ENCODE peak calls at places on chromosomes 13 and 19, in six cellular contexts. One of them, this sample, is unnamed.

GRCh38 chr13:32796754-32797153 is 210.5 kb downstream of the PDS5B start:
- DNase-seq in hepatocyte: no peak
- DNase-seq in PC-9: no peak
- DNase-seq in upper lobe of right lung: no peak
- DNase-seq in psoas muscle: no peak
- DNase-seq in kidney: no peak
- DNase-seq in this sample: no peak

GRCh38 chr13:24747248-24748151 is 16.5 kb upstream of the RNF17 start:
- DNase-seq in upper lobe of right lung: peak; percentile 64
- DNase-seq in psoas muscle: no peak
- DNase-seq in hepatocyte: peak; percentile 40
- DNase-seq in PC-9: no peak
- DNase-seq in kidney: no peak
- DNase-seq in this sample: peak; percentile 35

GRCh38 chr19:53951436-53951835 is 11.3 kb upstream of the CACNG8 start:
- DNase-seq in hepatocyte: no peak
- DNase-seq in upper lobe of right lung: peak; percentile 2
- DNase-seq in psoas muscle: no peak
- DNase-seq in kidney: no peak
- DNase-seq in PC-9: no peak
- DNase-seq in this sample: no peak

GRCh38 chr13:31264146-31264545 is 64.4 kb downstream of the B3GLCT start:
- DNase-seq in hepatocyte: no peak
- DNase-seq in kidney: no peak
- DNase-seq in psoas muscle: no peak
- DNase-seq in PC-9: no peak
- DNase-seq in upper lobe of right lung: no peak
- DNase-seq in this sample: no peak

GRCh38 chr19:50639121-50640112 is at the start of gene SYT3:
- DNase-seq in PC-9: no peak
- DNase-seq in upper lobe of right lung: peak; percentile 79
- DNase-seq in psoas muscle: no peak
- DNase-seq in hepatocyte: peak; percentile 72
- DNase-seq in kidney: peak; percentile 83
- DNase-seq in this sample: no peak

GRCh38 chr19:58474291-58474996 is 1.7 kb upstream of the ZNF446 start:
- DNase-seq in hepatocyte: no peak
- DNase-seq in upper lobe of right lung: no peak
- DNase-seq in PC-9: no peak
- DNase-seq in kidney: no peak
- DNase-seq in psoas muscle: no peak
- DNase-seq in this sample: peak; percentile 91

GRCh38 chr13:66405908-66406802 is 824.0 kb downstream of the PCDH9 start:
- DNase-seq in upper lobe of right lung: no peak
- DNase-seq in hepatocyte: peak; percentile 3
- DNase-seq in psoas muscle: no peak
- DNase-seq in PC-9: peak; percentile 52
- DNase-seq in kidney: no peak
- DNase-seq in this sample: peak; percentile 62

GRCh38 chr13:111394211-111394922 is 73.9 kb downstream of the TEX29 start:
- DNase-seq in upper lobe of right lung: no peak
- DNase-seq in hepatocyte: no peak
- DNase-seq in kidney: no peak
- DNase-seq in PC-9: peak; percentile 25
- DNase-seq in psoas muscle: no peak
- DNase-seq in this sample: no peak

GRCh38 chr13:81987677-81988357 is 1646.9 kb upstream of the SPRY2 start:
- DNase-seq in hepatocyte: no peak
- DNase-seq in psoas muscle: no peak
- DNase-seq in PC-9: no peak
- DNase-seq in kidney: no peak
- DNase-seq in upper lobe of right lung: no peak
- DNase-seq in this sample: no peak

GRCh38 chr13:97257800-97258799 is 36.0 kb downstream of the MBNL2 start:
- DNase-seq in hepatocyte: peak; percentile 72
- DNase-seq in PC-9: peak; percentile 100
- DNase-seq in upper lobe of right lung: no peak
- DNase-seq in kidney: peak; percentile 89
- DNase-seq in psoas muscle: peak; percentile 79
- DNase-seq in this sample: peak; percentile 98

GRCh38 chr19:17136026-17136425 is 60.4 kb downstream of the MYO9B start:
- DNase-seq in kidney: no peak
- DNase-seq in PC-9: no peak
- DNase-seq in upper lobe of right lung: no peak
- DNase-seq in hepatocyte: no peak
- DNase-seq in psoas muscle: no peak
- DNase-seq in this sample: peak; percentile 38

GRCh38 chr13:110230661-110231347 is 76.2 kb downstream of the COL4A1 start:
- DNase-seq in hepatocyte: no peak
- DNase-seq in psoas muscle: no peak
- DNase-seq in kidney: no peak
- DNase-seq in upper lobe of right lung: no peak
- DNase-seq in PC-9: peak; percentile 54
- DNase-seq in this sample: no peak

GRCh38 chr13:110233181-110233641 is 73.7 kb downstream of the COL4A1 start:
- DNase-seq in psoas muscle: peak; percentile 63
- DNase-seq in kidney: no peak
- DNase-seq in hepatocyte: no peak
- DNase-seq in PC-9: no peak
- DNase-seq in upper lobe of right lung: no peak
- DNase-seq in this sample: peak; percentile 86

GRCh38 chr13:110231348-110232047 is 75.5 kb downstream of the COL4A1 start:
- DNase-seq in kidney: no peak
- DNase-seq in upper lobe of right lung: no peak
- DNase-seq in psoas muscle: no peak
- DNase-seq in hepatocyte: no peak
- DNase-seq in PC-9: no peak
- DNase-seq in this sample: no peak

GRCh38 chr13:110232756-110233155 is 74.2 kb downstream of the COL4A1 start:
- DNase-seq in kidney: no peak
- DNase-seq in PC-9: no peak
- DNase-seq in psoas muscle: no peak
- DNase-seq in upper lobe of right lung: no peak
- DNase-seq in hepatocyte: no peak
- DNase-seq in this sample: no peak

GRCh38 chr13:110232146-110232545 is 74.8 kb downstream of the COL4A1 start:
- DNase-seq in upper lobe of right lung: no peak
- DNase-seq in hepatocyte: no peak
- DNase-seq in PC-9: no peak
- DNase-seq in psoas muscle: no peak
- DNase-seq in kidney: no peak
- DNase-seq in this sample: no peak
- H3K4me1 ChIP-seq in upper lobe of right lung: peaks cover 22% of the 10 kb centered on the region
- H3K4me1 ChIP-seq in hepatocyte: peaks cover 5% of the 10 kb centered on the region
- H3K4me1 ChIP-seq in PC-9: peaks cover 10% of the 10 kb centered on the region
- H3K4me1 ChIP-seq in psoas muscle: peaks cover 26% of the 10 kb centered on the region
- H3K4me1 ChIP-seq in kidney: no peaks in the 10 kb centered on the region
- H3K4me1 ChIP-seq in this sample: peaks cover 23% of the 10 kb centered on the region

GRCh38 chr13:110322126-110322827 is 15.2 kb downstream of the COL4A2 start:
- DNase-seq in kidney: peak; percentile 72
- DNase-seq in hepatocyte: no peak
- DNase-seq in PC-9: no peak
- DNase-seq in psoas muscle: no peak
- DNase-seq in upper lobe of right lung: no peak
- DNase-seq in this sample: no peak
- H3K4me1 ChIP-seq in kidney: peaks cover 37% of the 10 kb centered on the region
- H3K4me1 ChIP-seq in hepatocyte: peaks cover 5% of the 10 kb centered on the region
- H3K4me1 ChIP-seq in PC-9: peaks cover 46% of the 10 kb centered on the region
- H3K4me1 ChIP-seq in psoas muscle: peaks cover 4% of the 10 kb centered on the region
- H3K4me1 ChIP-seq in upper lobe of right lung: peaks cover 62% of the 10 kb centered on the region
- H3K4me1 ChIP-seq in this sample: peaks cover 51% of the 10 kb centered on the region

GRCh38 chr19:12052057-12052570 is 647 bp downstream of the ZNF878 start:
- DNase-seq in kidney: no peak
- DNase-seq in upper lobe of right lung: no peak
- DNase-seq in psoas muscle: no peak
- DNase-seq in PC-9: no peak
- DNase-seq in hepatocyte: peak; percentile 26
- DNase-seq in this sample: peak; percentile 34

GRCh38 chr19:12043752-12044422 is 8.4 kb upstream of the ZNF433 start:
- DNase-seq in upper lobe of right lung: no peak
- DNase-seq in psoas muscle: no peak
- DNase-seq in PC-9: no peak
- DNase-seq in hepatocyte: no peak
- DNase-seq in kidney: no peak
- DNase-seq in this sample: no peak

GRCh38 chr19:12052571-12053169 is at the start of gene ZNF878:
- DNase-seq in psoas muscle: peak; percentile 85
- DNase-seq in kidney: peak; percentile 96
- DNase-seq in upper lobe of right lung: peak; percentile 94
- DNase-seq in hepatocyte: peak; percentile 96
- DNase-seq in PC-9: no peak
- DNase-seq in this sample: peak; percentile 91

GRCh38 chr19:12042893-12043292 is 7.4 kb upstream of the ZNF433 start:
- DNase-seq in psoas muscle: no peak
- DNase-seq in hepatocyte: no peak
- DNase-seq in kidney: no peak
- DNase-seq in PC-9: no peak
- DNase-seq in upper lobe of right lung: no peak
- DNase-seq in this sample: no peak

DNA sequence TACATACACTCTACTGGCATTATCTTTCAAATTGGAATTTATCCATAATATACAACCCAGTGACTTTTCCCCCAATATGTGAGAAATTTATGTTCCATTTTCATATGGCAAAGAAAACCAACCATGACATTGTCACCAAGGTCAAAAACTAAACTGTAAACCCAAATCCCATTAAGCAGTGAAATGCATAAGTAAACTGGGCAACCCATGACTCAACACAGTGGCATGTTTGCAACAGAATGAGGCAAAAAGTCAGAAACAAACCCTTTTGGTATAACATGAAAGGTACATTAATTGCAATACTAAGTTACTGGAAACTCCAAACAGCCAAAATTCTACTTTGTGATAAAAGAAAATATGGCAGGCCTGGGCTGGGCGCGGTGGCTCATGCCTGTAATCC is 4.9 kb downstream of the ZNF878 start:
- DNase-seq in hepatocyte: no peak
- DNase-seq in psoas muscle: no peak
- DNase-seq in upper lobe of right lung: no peak
- DNase-seq in PC-9: no peak
- DNase-seq in kidney: no peak
- DNase-seq in this sample: no peak
- H3K4me1 ChIP-seq in hepatocyte: peaks cover 5% of the 10 kb centered on the region
- H3K4me1 ChIP-seq in psoas muscle: peaks cover 3% of the 10 kb centered on the region
- H3K4me1 ChIP-seq in upper lobe of right lung: peaks cover 9% of the 10 kb centered on the region
- H3K4me1 ChIP-seq in PC-9: no peaks in the 10 kb centered on the region
- H3K4me1 ChIP-seq in kidney: no peaks in the 10 kb centered on the region
- H3K4me1 ChIP-seq in this sample: no peaks in the 10 kb centered on the region

GRCh38 chr19:13035820-13036365 is 40.6 kb downstream of the NFIX start:
- DNase-seq in upper lobe of right lung: peak; percentile 62
- DNase-seq in hepatocyte: no peak
- DNase-seq in kidney: no peak
- DNase-seq in psoas muscle: no peak
- DNase-seq in PC-9: no peak
- DNase-seq in this sample: no peak

GRCh38 chr19:13036366-13036976 is 41.2 kb downstream of the NFIX start:
- DNase-seq in PC-9: peak; percentile 84
- DNase-seq in hepatocyte: peak; percentile 68
- DNase-seq in psoas muscle: peak; percentile 69
- DNase-seq in upper lobe of right lung: peak; percentile 79
- DNase-seq in kidney: no peak
- DNase-seq in this sample: no peak

GRCh38 chr19:13038306-13039210 is 43.3 kb downstream of the NFIX start:
- DNase-seq in kidney: no peak
- DNase-seq in hepatocyte: no peak
- DNase-seq in PC-9: no peak
- DNase-seq in psoas muscle: no peak
- DNase-seq in upper lobe of right lung: no peak
- DNase-seq in this sample: no peak

GRCh38 chr19:13037718-13038117 is 42.4 kb downstream of the NFIX start:
- DNase-seq in psoas muscle: no peak
- DNase-seq in hepatocyte: no peak
- DNase-seq in upper lobe of right lung: no peak
- DNase-seq in kidney: no peak
- DNase-seq in PC-9: no peak
- DNase-seq in this sample: no peak

DNA sequence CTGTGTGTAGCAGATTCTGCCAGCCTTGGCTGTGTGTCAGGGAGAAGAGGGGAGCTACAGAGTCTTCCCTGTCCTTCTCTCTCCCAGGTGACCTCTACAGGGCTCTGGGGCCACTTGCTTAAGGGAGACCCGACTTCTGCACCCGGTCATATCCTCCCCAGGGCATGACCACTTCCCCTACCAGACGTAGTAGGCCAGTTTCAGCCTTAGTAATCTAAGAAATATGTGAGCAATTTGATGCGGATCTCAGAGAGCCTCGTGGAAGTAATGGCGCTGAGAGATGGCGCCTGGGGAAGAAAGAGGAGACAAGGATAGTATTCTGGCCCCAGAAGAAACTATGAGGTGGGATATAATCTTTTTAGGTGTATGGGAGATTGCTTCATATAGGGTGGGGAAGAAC is 41.9 kb downstream of the NFIX start:
- DNase-seq in hepatocyte: no peak
- DNase-seq in PC-9: peak; percentile 90
- DNase-seq in upper lobe of right lung: no peak
- DNase-seq in kidney: no peak
- DNase-seq in psoas muscle: peak; percentile 41
- DNase-seq in this sample: peak; percentile 58
- H3K4me1 ChIP-seq in hepatocyte: peaks cover 29% of the 10 kb centered on the region
- H3K4me1 ChIP-seq in PC-9: peaks cover 55% of the 10 kb centered on the region
- H3K4me1 ChIP-seq in upper lobe of right lung: peaks cover 93% of the 10 kb centered on the region
- H3K4me1 ChIP-seq in kidney: peaks cover 18% of the 10 kb centered on the region
- H3K4me1 ChIP-seq in psoas muscle: peaks cover 97% of the 10 kb centered on the region
- H3K4me1 ChIP-seq in this sample: peaks cover 34% of the 10 kb centered on the region

GRCh38 chr19:3094638-3095374 is 644 bp downstream of the GNA11 start:
- DNase-seq in kidney: peak; percentile 81
- DNase-seq in psoas muscle: no peak
- DNase-seq in hepatocyte: peak; percentile 52
- DNase-seq in PC-9: no peak
- DNase-seq in upper lobe of right lung: peak; percentile 68
- DNase-seq in this sample: peak; percentile 29
- H3K4me1 ChIP-seq in kidney: peaks cover 21% of the 10 kb centered on the region
- H3K4me1 ChIP-seq in psoas muscle: peaks cover 42% of the 10 kb centered on the region
- H3K4me1 ChIP-seq in hepatocyte: peaks cover 34% of the 10 kb centered on the region
- H3K4me1 ChIP-seq in PC-9: no peaks in the 10 kb centered on the region
- H3K4me1 ChIP-seq in upper lobe of right lung: peaks cover 43% of the 10 kb centered on the region
- H3K4me1 ChIP-seq in this sample: peaks cover 46% of the 10 kb centered on the region

GRCh38 chr13:114100446-114101320 is 31.7 kb downstream of the RASA3 start:
- DNase-seq in PC-9: no peak
- DNase-seq in psoas muscle: peak; percentile 21
- DNase-seq in upper lobe of right lung: peak; percentile 44
- DNase-seq in hepatocyte: no peak
- DNase-seq in kidney: peak; percentile 60
- DNase-seq in this sample: peak; percentile 72
- H3K4me1 ChIP-seq in PC-9: no peaks in the 10 kb centered on the region
- H3K4me1 ChIP-seq in psoas muscle: peaks cover 45% of the 10 kb centered on the region
- H3K4me1 ChIP-seq in upper lobe of right lung: peaks cover 4% of the 10 kb centered on the region
- H3K4me1 ChIP-seq in hepatocyte: peaks cover 19% of the 10 kb centered on the region
- H3K4me1 ChIP-seq in kidney: no peaks in the 10 kb centered on the region
- H3K4me1 ChIP-seq in this sample: peaks cover 75% of the 10 kb centered on the region